ENCODE peak calls at places on chromosomes 7 and 10, in eight cellular contexts. D, U, X, C, P, T, Y and F are unnamed samples.

GRCh38 chr7:8184241-8184640 is 77.7 kb downstream of the ICA1 start:
- DNase-seq in D (no peak), C (no peak), X (no peak), T (no peak), P (no peak), Y (no peak), U (no peak), F (no peak)

GRCh38 chr7:103714377-103714927 is 268.4 kb upstream of the SLC26A5 start:
- DNase-seq in Y (no peak), D (no peak), C (no peak), T (no peak), U (no peak), P (no peak), X (no peak), F (no peak)

GRCh38 chr10:102299873-102300272 is 54.5 kb downstream of the GBF1 start:
- DNase-seq in P (peak), X (peak), T (no peak), U (no peak), D (peak), C (peak), Y (no peak), F (no peak)

GRCh38 chr7:40829201-40829600 is 694.4 kb downstream of the SUGCT start:
- DNase-seq in Y (no peak), X (no peak), D (no peak), U (no peak), C (no peak), P (no peak), T (no peak), F (no peak)

GRCh38 chr10:91051834-91052233 is 130.9 kb upstream of the ANKRD1 start:
- DNase-seq in P (no peak), T (no peak), U (no peak), C (peak), D (peak), X (peak), Y (no peak), F (no peak)

GRCh38 chr7:45184326-45185027 is 26.9 kb downstream of the RAMP3 start:
- DNase-seq in T (no peak), P (no peak), Y (no peak), X (no peak), C (no peak), U (no peak), D (no peak), F (no peak)

GRCh38 chr10:52583341-52583740 is 189.2 kb downstream of the MBL2 start:
- DNase-seq in U (no peak), X (no peak), D (no peak), T (no peak), P (no peak), C (no peak), Y (no peak), F (no peak)

GRCh38 chr7:7100432-7100849 is 81.9 kb upstream of the C1GALT1 start:
- DNase-seq in U (peak), X (no peak), P (peak), T (peak), C (no peak), Y (no peak), D (peak), F (peak)

GRCh38 chr7:39987641-39988347 is 37.7 kb downstream of the CDK13 start:
- DNase-seq in U (no peak), Y (no peak), P (no peak), D (no peak), X (no peak), C (no peak), T (no peak), F (no peak)

GRCh38 chr7:111878788-111879187 is 316.5 kb upstream of the IMMP2L start:
- DNase-seq in D (no peak), Y (no peak), X (no peak), P (no peak), U (no peak), T (no peak), C (no peak), F (no peak)

GRCh38 chr7:17680026-17680425 is 260.3 kb downstream of the SNX13 start:
- DNase-seq in U (peak), P (peak), D (peak), T (peak), C (peak), X (peak), Y (peak), F (no peak)
- H3K4me3 ChIP-seq in U (no peak), P (no peak), D (no peak), T (no peak), C (no peak), X (no peak), Y (no peak), F (no peak)

DNA sequence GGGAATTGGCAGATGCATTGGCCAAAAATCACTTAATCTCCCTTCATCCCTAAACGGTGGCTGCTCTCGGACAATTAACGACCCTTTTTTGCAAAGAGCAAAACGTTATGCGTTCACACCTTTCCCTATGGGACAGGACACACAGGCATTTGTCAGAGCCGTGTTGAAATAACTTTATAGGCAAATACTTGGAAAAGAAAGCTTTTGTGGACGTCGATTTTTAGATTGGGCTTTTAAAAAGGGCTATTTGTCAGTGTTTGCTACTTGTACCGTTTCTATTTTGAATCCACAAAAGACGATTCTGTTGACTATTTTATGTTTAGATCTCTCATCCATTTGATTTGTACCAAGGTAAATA is 245.6 kb downstream of the SLC25A13 start:
- DNase-seq in C (no peak), X (no peak), P (no peak), U (no peak), T (no peak), Y (no peak), D (no peak), F (no peak)
- H3K4me3 ChIP-seq in C (peak), X (peak), P (peak), U (peak), T (no peak), Y (peak), D (peak), F (peak)

GRCh38 chr7:234041-234711 is 41.8 kb downstream of the FAM20C start:
- DNase-seq in C (no peak), D (peak), P (no peak), T (no peak), Y (no peak), X (no peak), U (no peak), F (no peak)
- H3K4me3 ChIP-seq in C (no peak), D (no peak), P (no peak), T (no peak), Y (no peak), X (no peak), U (no peak), F (no peak)

DNA sequence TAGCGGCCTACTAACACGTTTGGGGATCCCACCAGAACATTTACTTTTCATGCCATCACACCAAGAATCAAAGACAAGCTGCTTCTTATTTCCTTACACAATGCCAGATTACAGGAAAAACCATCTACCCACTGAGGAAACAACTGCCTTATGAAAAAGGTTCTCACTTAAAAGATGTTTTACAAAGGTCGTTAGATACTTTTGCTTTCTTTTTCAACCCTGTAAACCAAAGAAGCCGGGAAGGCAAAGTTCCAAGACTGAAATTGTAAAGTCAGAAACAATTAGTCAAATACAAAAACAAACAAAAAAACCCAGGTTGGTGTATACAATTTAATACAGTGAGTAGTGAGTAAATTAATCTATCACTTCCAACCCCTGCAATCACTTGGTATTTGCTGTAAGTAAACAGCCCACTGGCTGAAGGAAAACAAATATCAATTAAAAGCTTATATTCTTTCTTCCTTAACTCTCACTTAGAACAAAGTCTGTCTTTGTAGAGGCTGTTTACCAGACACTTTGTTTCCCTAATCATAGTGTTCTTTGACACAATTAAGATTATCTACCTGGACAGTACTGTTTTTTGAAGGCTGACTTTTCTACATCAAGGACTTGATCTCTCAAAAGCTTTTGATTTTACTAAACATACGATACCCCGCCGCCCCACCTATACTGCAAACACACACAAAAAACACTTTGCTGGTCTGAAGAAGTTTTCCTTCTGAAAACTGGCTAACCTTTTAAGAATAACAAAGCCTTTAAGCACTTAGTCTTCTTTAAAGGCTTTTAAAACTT is 18.1 kb downstream of the ERLIN1 start:
- DNase-seq in U (no peak), X (no peak), C (no peak), Y (no peak), D (no peak), T (no peak), P (no peak), F (no peak)
- H3K4me3 ChIP-seq in U (no peak), X (no peak), C (no peak), Y (no peak), D (no peak), T (no peak), P (no peak), F (no peak)